ENCODE peak calls at places on chromosome 20, in four cellular contexts. X is tibial nerve, S is WTC11, W is left lung. O is an unnamed sample.
A peak's percentile ranks its signal among the peaks of the same experiment; 100 is the strongest.

GRCh38 chr20:35788796-35789195 is 17.0 kb downstream of the PHF20 start:
- DNase-seq in W (no peak), S (no peak), X (no peak), O (no peak)

GRCh38 chr20:59333928-59334327 is 33.5 kb downstream of the EDN3 start:
- DNase-seq in S (no peak), X (no peak), W (no peak), O (no peak)

GRCh38 chr20:16694176-16694575 is 35.6 kb upstream of the SNRPB2 start:
- DNase-seq in W (no peak), X (no peak), S (no peak), O (no peak)

GRCh38 chr20:36128463-36129176 is 25.9 kb upstream of the EPB41L1 start:
- DNase-seq in W (no peak), S (no peak), X (peak; percentile 58), O (no peak)

GRCh38 chr20:12068146-12068545 is 150.5 kb downstream of the BTBD3 start:
- DNase-seq in S (no peak), X (no peak), W (no peak), O (no peak)

GRCh38 chr20:17951323-17951722 is 17.3 kb downstream of the SNX5 start:
- DNase-seq in W (no peak), X (no peak), S (no peak), O (no peak)

GRCh38 chr20:9290331-9290730 is 221.4 kb downstream of the PLCB4 start:
- DNase-seq in X (no peak), W (no peak), S (no peak), O (no peak)

GRCh38 chr20:25600632-25601031 is 15.3 kb upstream of the NINL start:
- DNase-seq in W (no peak), S (no peak), X (no peak), O (no peak)

GRCh38 chr20:10427060-10427692 is 6.8 kb downstream of the MKKS start:
- DNase-seq in S (peak; percentile 34), W (no peak), X (peak; percentile 60), O (no peak)

GRCh38 chr20:6848041-6848440 is 80.6 kb downstream of the BMP2 start:
- DNase-seq in W (no peak), X (no peak), S (no peak), O (no peak)

GRCh38 chr20:40945754-40946451 is 82.7 kb upstream of the TOP1 start:
- DNase-seq in W (no peak), S (peak; percentile 73), X (peak; percentile 56), O (no peak)

GRCh38 chr20:20561172-20561571 is 151.3 kb downstream of the RALGAPA2 start:
- DNase-seq in W (no peak), X (no peak), S (no peak), O (no peak)

GRCh38 chr20:1943267-1944002 is 48.2 kb downstream of the SIRPA start:
- DNase-seq in W (no peak), X (peak; percentile 77), S (no peak), O (peak; percentile 96)

GRCh38 chr20:40319741-40320499 is 369.1 kb downstream of the MAFB start:
- DNase-seq in S (no peak), X (no peak), W (no peak), O (no peak)

GRCh38 chr20:22583773-22584629 is at the start of gene FOXA2:
- DNase-seq in S (peak; percentile 61), X (no peak), W (peak; percentile 90), O (no peak)

GRCh38 chr20:62860924-62861691 is 514 bp downstream of the TCFL5 start:
- DNase-seq in W (peak; percentile 86), S (no peak), X (no peak), O (no peak)

GRCh38 chr20:44247131-44247571 is at the start of gene GDAP1L1:
- DNase-seq in X (no peak), W (no peak), S (peak; percentile 73), O (no peak)

GRCh38 chr20:9068896-9069663 is at the start of gene PLCB4:
- DNase-seq in S (peak; percentile 62), W (peak; percentile 73), X (no peak), O (no peak)

GRCh38 chr20:45343445-45343866 is 4.8 kb downstream of the SDC4 start:
- DNase-seq in S (no peak), W (no peak), X (no peak), O (no peak)

GRCh38 chr20:62481441-62482135 is 5.8 kb upstream of the GATA5 start:
- DNase-seq in W (no peak), S (no peak), X (no peak), O (no peak)

DNA sequence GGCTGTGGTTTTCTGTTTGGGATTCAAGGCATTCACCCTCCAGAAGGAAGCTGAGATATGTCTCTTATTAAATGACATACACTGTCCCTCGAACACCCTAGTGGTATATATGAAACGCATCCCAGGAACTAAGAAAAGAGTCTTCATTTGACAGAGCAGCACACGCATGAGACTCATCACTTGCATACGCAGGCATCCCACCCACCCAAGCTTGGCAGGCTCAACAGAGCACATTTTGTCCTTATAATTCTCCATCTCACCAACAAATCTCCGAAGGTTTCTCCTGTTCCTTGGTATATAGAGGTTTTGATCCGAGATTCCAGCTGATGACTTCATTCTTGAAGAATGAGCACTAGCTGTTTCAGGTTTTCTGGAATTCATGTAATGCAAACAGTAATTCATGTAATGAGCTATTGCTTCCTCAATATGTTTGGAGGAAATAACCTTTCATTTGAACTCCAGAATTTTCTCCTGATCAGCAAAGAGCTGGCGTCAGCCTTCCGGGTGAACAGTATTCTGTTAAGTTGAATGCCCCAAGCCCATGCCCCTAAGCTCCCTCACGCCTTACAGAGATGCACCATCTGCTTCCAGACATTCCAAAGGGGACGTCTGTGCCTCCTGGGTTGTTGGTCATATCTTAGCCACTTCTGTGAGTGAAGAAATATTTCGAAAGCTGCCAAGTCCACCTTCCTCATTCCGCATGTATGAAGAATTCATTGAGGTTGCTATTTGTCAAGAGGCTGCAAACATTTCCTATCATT is 66.0 kb upstream of the CDH4 start:
- DNase-seq in W (no peak), X (no peak), S (no peak), O (no peak)
- TF ChIP-seq CTCF in W (no peak), X (no peak), S (no peak), O (no peak)

DNA sequence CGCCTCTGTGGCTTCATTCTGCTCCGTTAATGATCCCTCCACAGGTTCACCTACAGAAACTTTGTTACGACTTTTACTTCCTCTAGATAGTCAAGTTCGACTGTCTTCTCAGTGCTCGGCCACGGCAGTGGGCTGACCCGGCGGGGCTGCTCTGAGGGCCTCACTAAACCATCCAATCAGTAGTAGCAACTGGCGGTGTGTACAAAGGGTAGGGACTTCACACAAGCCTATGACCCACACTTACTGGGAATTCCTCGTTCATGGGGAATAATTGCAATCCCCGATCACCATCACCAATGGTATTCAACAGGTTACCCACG is 1959.2 kb upstream of the DEFB115 start:
- DNase-seq in W (no peak), S (no peak), X (no peak), O (no peak)
- TF ChIP-seq CTCF in W (no peak), S (no peak), X (no peak), O (no peak)

GRCh38 chr20:15220778-15221565 is 883.6 kb upstream of the FLRT3 start:
- DNase-seq in X (no peak), S (no peak), W (no peak), O (no peak)
- TF ChIP-seq CTCF in X (no peak), S (no peak), W (no peak), O (no peak)

GRCh38 chr20:32655903-32656500 is 17.7 kb downstream of the C20orf203 start:
- DNase-seq in W (no peak), X (no peak), S (no peak), O (no peak)

GRCh38 chr20:32651537-32651936 is 22.2 kb downstream of the C20orf203 start:
- DNase-seq in S (no peak), W (peak; percentile 6), X (no peak), O (no peak)

GRCh38 chr20:32649697-32650471 is 23.9 kb downstream of the C20orf203 start:
- DNase-seq in W (peak; percentile 47), X (no peak), S (no peak), O (no peak)

GRCh38 chr20:32650545-32650944 is 23.2 kb downstream of the C20orf203 start:
- DNase-seq in W (peak; percentile 54), S (no peak), X (no peak), O (no peak)

GRCh38 chr20:32652739-32653526 is 20.8 kb downstream of the C20orf203 start:
- DNase-seq in S (peak; percentile 87), X (peak; percentile 85), W (peak; percentile 94), O (peak; percentile 84)
- TF ChIP-seq CTCF in S (peak; percentile 97), X (peak; percentile 97), W (peak; percentile 93), O (peak; percentile 93)

GRCh38 chr20:33233129-33233774 is 2.5 kb upstream of the BPIFA1 start:
- DNase-seq in X (no peak), S (peak; percentile 53), W (no peak), O (no peak)
- TF ChIP-seq CTCF in X (no peak), S (no peak), W (no peak), O (no peak)

DNA sequence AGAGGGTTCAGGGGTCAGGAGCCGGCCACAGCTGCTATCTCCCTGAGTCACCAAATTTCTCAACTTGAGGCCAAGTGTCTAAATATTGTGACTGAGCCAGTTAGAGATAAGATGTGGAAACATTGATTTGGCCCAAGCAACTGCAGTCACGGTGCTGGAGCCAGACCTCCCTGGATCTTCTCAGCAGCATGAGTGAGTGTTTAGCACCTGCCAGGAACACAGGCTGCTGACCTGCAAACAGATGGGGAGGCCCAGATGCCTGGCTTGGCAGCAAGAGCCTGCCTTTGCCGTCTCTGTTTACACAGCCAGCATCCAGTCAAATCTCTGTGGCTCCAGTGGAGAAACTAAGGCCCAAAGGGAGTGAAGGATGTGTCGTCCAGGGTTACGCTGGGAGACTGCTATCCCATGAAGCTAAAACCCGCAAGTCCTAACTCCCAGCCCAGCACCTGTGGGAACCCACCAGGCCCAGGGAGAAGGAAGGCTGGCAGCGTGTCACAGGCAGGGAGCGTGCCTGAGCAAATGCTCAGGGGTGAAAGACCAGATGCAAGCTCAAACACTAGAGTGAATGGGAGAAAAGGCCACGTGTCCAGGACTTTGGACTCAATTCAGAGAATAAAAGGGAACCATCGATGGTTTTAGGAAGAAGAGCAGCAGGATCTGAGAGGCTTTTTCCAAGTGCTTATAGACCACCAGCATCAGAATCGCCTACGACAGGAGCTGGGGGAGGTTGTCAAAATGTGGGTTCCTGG is 15.9 kb upstream of the PTGIS start:
- DNase-seq in S (no peak), W (no peak), X (peak; percentile 76), O (peak; percentile 86)
- TF ChIP-seq CTCF in S (no peak), W (no peak), X (no peak), O (no peak)

DNA sequence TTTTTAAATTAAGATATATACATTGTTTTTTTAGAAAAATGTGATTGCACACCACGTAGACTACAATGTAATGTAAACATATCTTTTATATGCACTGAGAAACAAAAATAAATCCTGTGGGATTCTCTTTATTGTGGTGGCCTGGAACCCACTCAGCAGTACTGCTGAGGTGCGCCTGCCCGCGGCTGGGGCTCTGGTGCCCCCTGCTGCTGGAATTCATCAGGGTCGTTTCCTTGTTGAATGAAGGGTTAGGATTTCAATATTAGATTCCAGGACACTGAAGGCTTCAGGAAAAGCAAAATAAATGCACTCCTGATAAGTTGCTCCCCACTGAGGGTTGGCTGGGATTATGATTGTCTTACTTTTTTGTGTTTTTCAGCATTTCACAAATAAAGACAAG is 175.8 kb upstream of the GGTLC1 start:
- DNase-seq in X (no peak), S (peak; percentile 76), W (no peak), O (no peak)
- TF ChIP-seq CTCF in X (no peak), S (peak; percentile 39), W (no peak), O (no peak)

GRCh38 chr20:47780990-47781389 is 4.3 kb downstream of the SULF2 start:
- DNase-seq in S (no peak), W (no peak), X (no peak), O (no peak)
- TF ChIP-seq CTCF in S (no peak), W (no peak), X (no peak), O (no peak)